ENCODE peak calls at places on chromosomes 6 and 20, in four cellular contexts. G is lower leg skin, O is SK-N-SH, D is B cell. M is an unnamed sample.

GRCh38 chr20:51529027-51529749 is 13.3 kb downstream of the NFATC2 start:
- DNase-seq in D (no peak), O (no peak), G (no peak), M (no peak)

GRCh38 chr20:63123326-63123725 is 92.6 kb downstream of the YTHDF1 start:
- DNase-seq in O (no peak), G (peak; percentile 78), D (no peak), M (no peak)

GRCh38 chr6:474454-475185 is 83.1 kb downstream of the IRF4 start:
- DNase-seq in G (no peak), O (peak; percentile 44), D (peak; percentile 70), M (no peak)

GRCh38 chr20:4192378-4193048 is 177.2 kb upstream of the RNF24 start:
- DNase-seq in D (no peak), G (no peak), O (no peak), M (no peak)

GRCh38 chr6:142797159-142797558 is 147.8 kb downstream of the HIVEP2 start:
- DNase-seq in G (no peak), D (no peak), O (no peak), M (no peak)

GRCh38 chr6:145783796-145784195 is 30.8 kb downstream of the FBXO30 start:
- DNase-seq in D (no peak), O (no peak), G (no peak), M (no peak)

GRCh38 chr20:25269833-25270170 is 21.9 kb downstream of the PYGB start:
- DNase-seq in D (no peak), O (no peak), G (peak; percentile 77), M (peak; percentile 3)

GRCh38 chr6:169452117-169452868 is 198.6 kb upstream of the THBS2 start:
- DNase-seq in D (no peak), G (peak; percentile 96), O (peak; percentile 57), M (no peak)

GRCh38 chr6:149503858-149504257 is 19.0 kb upstream of the ZC3H12D start:
- DNase-seq in O (no peak), G (no peak), D (no peak), M (no peak)

GRCh38 chr6:149501201-149501600 is 16.4 kb upstream of the ZC3H12D start:
- DNase-seq in D (no peak), G (no peak), O (no peak), M (no peak)

GRCh38 chr6:149503276-149503675 is 18.5 kb upstream of the ZC3H12D start:
- DNase-seq in D (no peak), O (no peak), G (no peak), M (no peak)

GRCh38 chr6:149500085-149500484 is 15.3 kb upstream of the ZC3H12D start:
- DNase-seq in D (no peak), O (no peak), G (no peak), M (no peak)

GRCh38 chr6:149501768-149502167 is 17.0 kb upstream of the ZC3H12D start:
- DNase-seq in D (no peak), O (no peak), G (no peak), M (no peak)
- TF ChIP-seq CTCF in D (no peak), O (no peak), G (no peak), M (no peak)

DNA sequence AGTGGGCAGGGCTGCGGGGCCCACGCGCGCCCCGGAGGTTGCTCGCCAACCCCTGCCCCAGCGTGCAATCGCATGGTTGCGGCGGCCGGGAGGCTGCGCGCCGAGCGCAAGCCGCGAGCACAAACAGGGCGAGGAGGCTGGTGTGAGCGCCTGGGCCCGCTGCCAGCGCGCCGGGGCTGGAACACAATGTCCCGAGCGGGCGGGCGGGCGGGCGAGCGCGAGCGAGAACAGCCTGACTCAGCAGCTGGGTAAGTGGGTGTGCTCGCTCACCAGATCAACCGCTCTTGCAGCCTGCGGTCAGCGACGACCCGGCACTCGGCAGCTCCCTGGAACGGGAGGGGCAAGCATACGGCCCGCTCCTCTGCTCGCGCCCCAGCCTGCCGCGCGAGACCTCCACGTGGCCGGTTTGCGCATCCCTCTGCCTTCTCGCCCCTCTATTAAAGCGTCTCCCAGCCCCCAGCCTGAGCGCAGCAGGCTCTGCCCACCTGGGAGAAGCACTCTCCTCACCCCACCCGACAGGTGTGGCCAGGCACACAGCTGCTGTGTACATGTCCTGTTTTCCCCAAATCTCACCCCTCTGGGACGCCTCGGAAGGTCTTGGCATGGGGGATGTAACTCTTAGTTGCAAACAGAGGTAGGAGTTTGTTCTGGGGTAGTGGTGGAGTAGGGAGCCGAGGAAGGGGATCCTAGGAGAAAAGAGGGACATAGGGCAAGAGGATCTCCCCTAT is 8.7 kb upstream of the ARMC12 start:
- DNase-seq in O (peak; percentile 89), D (peak; percentile 81), G (peak; percentile 98), M (peak; percentile 91)
- TF ChIP-seq CTCF in O (no peak), D (no peak), G (no peak), M (no peak)

GRCh38 chr6:69802995-69803394 is 6.2 kb upstream of the LMBRD1 start:
- DNase-seq in D (no peak), O (no peak), G (no peak), M (no peak)

GRCh38 chr6:69796081-69796626 is 656 bp downstream of the LMBRD1 start:
- DNase-seq in G (no peak), D (peak; percentile 80), O (no peak), M (no peak)

GRCh38 chr6:69801711-69802110 is 4.9 kb upstream of the LMBRD1 start:
- DNase-seq in O (no peak), G (no peak), D (no peak), M (no peak)

GRCh38 chr6:69796627-69797390 is at the start of gene LMBRD1:
- DNase-seq in D (peak; percentile 99), O (peak; percentile 92), G (peak; percentile 99), M (peak; percentile 98)

DNA sequence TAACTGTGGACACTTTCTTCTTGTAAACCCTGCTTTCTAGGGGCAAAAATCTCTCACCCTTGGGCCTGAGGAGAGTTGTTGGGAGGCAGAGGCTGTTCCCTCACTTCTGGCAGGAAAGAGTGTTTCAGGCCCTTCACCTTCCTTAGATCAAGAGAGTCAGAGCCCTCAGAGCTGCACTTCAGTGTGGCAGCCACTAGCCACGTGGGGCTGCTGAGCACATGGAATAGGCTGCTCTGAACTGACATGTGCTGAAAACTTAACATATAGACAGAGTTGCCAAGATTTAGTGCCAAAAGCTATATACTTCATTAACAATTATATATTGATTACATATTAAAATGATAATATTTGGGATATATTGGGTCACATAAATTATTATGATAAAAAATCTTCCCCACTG is 4.4 kb upstream of the LMBRD1 start:
- DNase-seq in D (no peak), G (no peak), O (no peak), M (no peak)
- TF ChIP-seq CTCF in D (no peak), G (no peak), O (no peak), M (no peak)

GRCh38 chr6:10412948-10413849 is 1.7 kb downstream of the TFAP2A start:
- DNase-seq in D (no peak), G (peak; percentile 93), O (no peak), M (no peak)

GRCh38 chr6:10413850-10414765 is 766 bp downstream of the TFAP2A start:
- DNase-seq in O (no peak), D (no peak), G (no peak), M (no peak)

GRCh38 chr6:10415593-10416480 is 963 bp upstream of the TFAP2A start:
- DNase-seq in D (no peak), G (no peak), O (no peak), M (no peak)

GRCh38 chr6:10416516-10416862 is 1.6 kb upstream of the TFAP2A start:
- DNase-seq in D (no peak), G (no peak), O (no peak), M (no peak)

GRCh38 chr6:10414766-10415592 is at the start of gene TFAP2A:
- DNase-seq in G (peak; percentile 89), O (no peak), D (no peak), M (no peak)
- TF ChIP-seq CTCF in G (no peak), O (peak; percentile 23), D (no peak), M (no peak)